ENCODE peak calls at places on chromosomes 16 and 17, in eight cellular contexts. F is GM23338, U is cardiac muscle cell, M is heart right ventricle, I is BE2C, O is OCI-LY7, X is hepatocyte, P is lung. C is an unnamed sample.

GRCh38 chr17:83189673-83190385 is 110.4 kb downstream of the METRNL start:
- DNase-seq in F (no peak), U (no peak), M (peak; percentile 41), I (no peak), O (no peak), X (peak; percentile 58), P (peak; percentile 76), C (no peak)

GRCh38 chr17:77400445-77400870 is 259.7 kb downstream of the SEC14L1 start:
- DNase-seq in F (peak; percentile 71), U (peak; percentile 44), M (peak; percentile 57), I (peak; percentile 96), O (peak; percentile 91), X (no peak), P (peak; percentile 46), C (no peak)

GRCh38 chr16:89685916-89686315 is 573 bp upstream of the CDK10 start:
- DNase-seq in F (no peak), U (no peak), M (no peak), I (no peak), O (no peak), X (no peak), P (no peak), C (no peak)

GRCh38 chr17:17723354-17724261 is 42.4 kb downstream of the RAI1 start:
- DNase-seq in F (peak; percentile 71), U (peak; percentile 69), M (no peak), I (peak; percentile 32), O (no peak), X (peak; percentile 85), P (no peak), C (no peak)

GRCh38 chr17:56770427-56770826 is 63.3 kb downstream of the C17orf67 start:
- DNase-seq in F (no peak), U (no peak), M (no peak), I (no peak), O (no peak), X (no peak), P (no peak), C (no peak)

GRCh38 chr16:85438981-85439639 is 174.0 kb upstream of the GSE1 start:
- DNase-seq in F (no peak), U (no peak), M (no peak), I (no peak), O (no peak), X (no peak), P (no peak), C (no peak)

GRCh38 chr16:75580-76501 is 2.2 kb upstream of the MPG start:
- DNase-seq in F (peak; percentile 70), U (peak; percentile 95), M (peak; percentile 84), I (no peak), O (peak; percentile 33), X (peak; percentile 87), P (peak; percentile 73), C (no peak)

GRCh38 chr17:40190197-40191021 is 13.1 kb downstream of the RAPGEFL1 start:
- DNase-seq in F (peak; percentile 84), U (no peak), M (no peak), I (peak; percentile 78), O (peak; percentile 64), X (no peak), P (no peak), C (no peak)

GRCh38 chr16:62540496-62540895 is 504.3 kb upstream of the CDH8 start:
- DNase-seq in F (no peak), U (no peak), M (no peak), I (peak; percentile 15), O (no peak), X (peak; percentile 13), P (no peak), C (no peak)

GRCh38 chr16:48022496-48022895 is 133.3 kb downstream of the ABCC12 start:
- DNase-seq in F (no peak), U (no peak), M (no peak), I (no peak), O (no peak), X (no peak), P (no peak), C (no peak)

DNA sequence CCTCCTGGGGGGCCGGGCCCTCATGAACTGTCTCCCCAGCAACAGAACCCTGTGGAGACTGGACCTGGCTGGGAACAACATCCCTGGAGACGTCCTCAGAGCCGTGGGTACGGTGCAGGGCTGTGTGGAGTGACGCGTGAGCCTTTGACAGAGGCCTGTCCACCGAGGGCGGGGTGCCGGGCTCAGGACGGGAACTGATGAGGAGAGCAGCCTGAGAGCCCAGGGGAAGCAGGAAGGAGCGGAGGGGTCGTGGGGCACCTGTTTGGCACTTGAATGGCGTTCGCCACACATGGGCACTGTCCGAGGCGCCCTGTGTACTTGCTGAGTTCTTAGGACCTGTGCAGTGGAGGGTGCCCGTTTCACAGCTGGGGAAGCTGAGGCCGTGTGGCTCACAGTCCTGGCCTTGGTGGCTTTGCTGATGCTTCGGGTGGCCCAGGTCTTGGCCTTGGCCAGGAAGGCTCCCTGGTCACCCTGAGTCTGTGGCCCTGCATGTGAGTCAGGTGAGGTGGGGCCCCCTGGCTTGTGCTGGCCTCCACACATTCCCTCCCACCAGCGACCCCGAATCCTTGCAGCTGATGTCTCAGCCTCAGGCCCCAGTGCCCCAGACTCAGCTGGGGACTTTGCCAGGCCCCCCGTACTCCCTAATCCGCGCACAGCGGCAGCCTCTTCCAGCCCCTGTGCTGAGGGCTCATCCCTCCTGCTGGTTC is 2.4 kb downstream of the LRRC45 start:
- DNase-seq in F (no peak), U (no peak), M (no peak), I (no peak), O (no peak), X (no peak), P (no peak), C (no peak)
- H3K36me3 ChIP-seq in F (no peaks in the 10 kb centered on the region), U (no peaks in the 10 kb centered on the region), M (no peaks in the 10 kb centered on the region), I (no peaks in the 10 kb centered on the region), O (no peaks in the 10 kb centered on the region), X (no peaks in the 10 kb centered on the region), P (no peaks in the 10 kb centered on the region), C (no peaks in the 10 kb centered on the region)

GRCh38 chr17:36546418-36547093 is 1.8 kb downstream of the GGNBP2 start:
- DNase-seq in F (no peak), U (peak; percentile 14), M (no peak), I (no peak), O (peak; percentile 52), X (no peak), P (no peak), C (peak; percentile 16)
- H3K4me3 ChIP-seq in F (peak overlapping the region; percentile 84), U (peak overlapping the region; percentile 72), M (peak overlapping the region; percentile 81), I (peak overlapping the region; percentile 98), O (peak overlapping the region; percentile 97), X (peak overlapping the region; percentile 82), P (no peak overlapping the region), C (peak overlapping the region; percentile 89)

GRCh38 chr16:50555892-50556673 is 7.9 kb downstream of the NKD1 start:
- DNase-seq in F (no peak), U (no peak), M (no peak), I (no peak), O (no peak), X (no peak), P (no peak), C (no peak)
- H3K36me3 ChIP-seq in F (no peaks in the 10 kb centered on the region), U (no peaks in the 10 kb centered on the region), M (no peaks in the 10 kb centered on the region), I (no peaks in the 10 kb centered on the region), O (no peaks in the 10 kb centered on the region), X (no peaks in the 10 kb centered on the region), P (no peaks in the 10 kb centered on the region), C (no peaks in the 10 kb centered on the region)

DNA sequence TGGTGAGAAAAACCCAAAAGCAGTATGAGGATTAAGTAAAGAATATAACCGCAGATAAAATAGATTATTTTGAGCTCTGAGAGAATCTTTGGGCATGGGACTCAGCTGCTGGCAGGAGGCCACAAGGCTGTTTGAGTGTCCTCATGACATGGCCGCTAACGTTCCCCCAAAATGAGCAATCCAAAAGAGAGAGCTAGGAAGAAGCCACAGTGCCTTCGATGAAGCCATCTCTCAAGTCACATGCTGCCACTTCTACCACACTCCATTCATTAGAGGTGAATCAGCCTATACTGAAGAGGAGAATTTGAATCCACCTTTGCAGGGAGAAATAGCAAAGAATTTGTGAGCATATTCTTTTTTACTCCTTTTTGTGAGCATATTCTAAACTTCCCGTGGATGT is 34.2 kb downstream of the ANKFY1 start:
- DNase-seq in F (no peak), U (peak; percentile 79), M (peak; percentile 44), I (no peak), O (no peak), X (peak; percentile 19), P (no peak), C (no peak)
- H3K4me3 ChIP-seq in F (no peak overlapping the region), U (no peak overlapping the region), M (no peak overlapping the region), I (no peak overlapping the region), O (no peak overlapping the region), X (no peak overlapping the region), P (no peak overlapping the region), C (no peak overlapping the region)

DNA sequence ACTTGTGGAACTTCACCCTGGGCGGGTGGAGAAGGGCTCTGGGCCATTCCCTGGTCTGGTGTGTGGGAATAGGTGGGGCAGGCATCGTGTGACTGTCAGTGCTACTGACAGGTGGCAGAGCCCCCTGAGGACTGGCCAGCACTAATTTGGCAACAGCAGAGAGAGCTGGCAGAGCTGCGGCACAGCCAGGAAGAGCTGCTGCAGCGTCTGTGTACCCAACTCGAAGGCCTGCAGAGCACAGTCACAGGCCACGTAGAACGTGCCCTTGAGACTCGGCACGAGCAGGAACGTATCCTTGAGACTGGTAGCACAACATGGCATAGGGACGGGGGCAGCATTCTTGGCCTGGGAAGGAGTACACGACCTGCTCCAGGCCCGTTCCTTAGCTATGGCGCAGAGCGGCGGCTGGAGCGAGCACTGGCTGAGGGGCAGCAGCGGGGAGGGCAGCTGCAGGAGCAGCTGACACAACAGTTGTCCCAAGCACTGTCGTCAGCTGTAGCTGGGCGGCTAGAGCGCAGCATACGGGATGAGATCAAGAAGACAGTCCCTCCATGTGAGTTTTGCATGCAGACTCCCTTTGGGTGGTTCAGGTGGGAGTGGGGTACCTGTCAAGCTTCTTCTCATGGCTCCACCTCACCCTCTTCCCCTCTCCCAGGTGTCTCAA is 3.0 kb upstream of the NRN1L start:
- DNase-seq in F (no peak), U (no peak), M (peak; percentile 53), I (no peak), O (no peak), X (no peak), P (no peak), C (no peak)
- H3K36me3 ChIP-seq in F (peaks cover 24% of the 10 kb centered on the region), U (peaks cover 45% of the 10 kb centered on the region), M (peaks cover 99% of the 10 kb centered on the region), I (peaks cover 75% of the 10 kb centered on the region), O (peaks cover 91% of the 10 kb centered on the region), X (no peaks in the 10 kb centered on the region), P (peaks cover 10% of the 10 kb centered on the region), C (peaks cover 22% of the 10 kb centered on the region)

DNA sequence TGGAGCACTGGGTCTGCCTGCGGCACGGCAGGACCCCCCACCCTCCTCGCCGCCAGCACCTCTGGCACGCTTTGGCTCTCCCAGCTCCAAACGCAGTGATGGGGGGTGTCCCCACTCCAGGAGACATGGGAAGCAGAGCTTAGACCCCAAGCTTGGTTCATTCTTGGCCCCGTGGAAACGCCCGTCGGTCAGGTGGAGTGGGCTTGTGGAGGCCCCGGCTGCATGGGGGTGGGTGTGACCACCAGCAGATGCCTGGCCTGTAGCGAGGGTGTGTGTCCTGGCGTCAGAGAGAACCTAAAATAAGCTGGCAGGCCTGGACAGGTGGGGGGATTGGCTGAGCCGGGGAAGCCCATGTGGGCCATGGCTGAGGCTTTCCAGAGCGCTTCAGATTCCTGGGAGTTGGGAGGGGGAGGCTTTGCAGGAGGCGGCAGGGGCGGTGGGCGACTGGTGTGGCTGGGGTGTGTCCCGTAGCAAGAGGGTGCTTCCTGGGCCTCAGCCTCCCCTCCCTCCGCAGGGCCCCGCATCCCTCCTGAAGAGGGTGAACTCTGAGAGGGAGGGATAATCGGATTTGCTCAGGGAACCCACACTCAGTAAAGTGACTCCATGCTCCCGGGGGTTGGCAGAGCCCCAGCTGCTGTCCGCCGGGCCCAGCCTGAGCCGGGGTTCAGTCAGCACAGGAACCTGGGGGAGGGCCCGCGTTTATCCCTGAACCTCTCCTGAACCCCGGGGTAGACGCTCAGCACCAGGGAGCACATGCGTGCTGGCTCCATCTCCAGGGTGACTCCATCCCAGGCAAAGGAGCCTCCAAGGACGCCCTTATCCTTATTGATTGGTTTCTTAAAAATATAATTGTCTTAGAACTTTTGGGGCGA is 3.4 kb downstream of the CACNA1H start:
- DNase-seq in F (no peak), U (no peak), M (no peak), I (no peak), O (no peak), X (no peak), P (no peak), C (no peak)
- H3K4me3 ChIP-seq in F (no peak overlapping the region), U (no peak overlapping the region), M (no peak overlapping the region), I (no peak overlapping the region), O (no peak overlapping the region), X (no peak overlapping the region), P (no peak overlapping the region), C (no peak overlapping the region)